ENCODE peak calls at places on chromosomes 6 and 20, in six cellular contexts. Q, C, Z, G, R and E are unnamed samples. For H3K27me3, the result is how much of the 10 kb centered on the place peaks cover.

GRCh38 chr20:52240802-52241201 is 49.2 kb upstream of the ZFP64 start:
- DNase-seq in Z (no peak), C (no peak), Q (no peak), G (no peak), R (no peak), E (no peak)

GRCh38 chr20:54148947-54149764 is 24.6 kb downstream of the CYP24A1 start:
- DNase-seq in R (no peak), G (no peak), Z (no peak), Q (no peak), C (no peak), E (no peak)

GRCh38 chr6:136015531-136015930 is 164.0 kb downstream of the PDE7B start:
- DNase-seq in C (no peak), Q (no peak), Z (no peak), R (no peak), G (no peak), E (no peak)

GRCh38 chr6:139763468-139764214 is 389.2 kb upstream of the CITED2 start:
- DNase-seq in Z (no peak), R (no peak), C (no peak), G (no peak), Q (no peak), E (no peak)

GRCh38 chr20:10540636-10541493 is 105.8 kb downstream of the SLX4IP start:
- DNase-seq in G (no peak), C (no peak), R (peak), Z (no peak), Q (no peak), E (no peak)

GRCh38 chr6:44730771-44731391 is 343.4 kb downstream of the CDC5L start:
- DNase-seq in Z (no peak), Q (no peak), G (no peak), C (no peak), R (peak), E (peak)

GRCh38 chr6:19712012-19712688 is 125.0 kb upstream of the ID4 start:
- DNase-seq in G (no peak), Q (no peak), Z (no peak), C (no peak), R (no peak), E (no peak)

GRCh38 chr20:58244517-58245030 is 16.1 kb upstream of the ANKRD60 start:
- DNase-seq in C (no peak), G (no peak), R (no peak), Q (no peak), Z (no peak), E (no peak)

GRCh38 chr6:110662468-110663211 is 152.6 kb downstream of the CDK19 start:
- DNase-seq in Q (no peak), Z (no peak), C (no peak), G (no peak), R (no peak), E (no peak)

GRCh38 chr6:21479140-21479539 is 114.4 kb upstream of the SOX4 start:
- DNase-seq in C (no peak), R (peak), Q (no peak), G (no peak), Z (no peak), E (no peak)

GRCh38 chr6:52553719-52554118 is 23.1 kb downstream of the TRAM2 start:
- DNase-seq in Z (no peak), G (no peak), R (no peak), Q (no peak), C (no peak), E (no peak)

GRCh38 chr6:49326337-49326736 is 136.7 kb downstream of the MMUT start:
- DNase-seq in C (no peak), R (peak), G (no peak), Z (no peak), Q (no peak), E (no peak)

GRCh38 chr6:125910518-125910917 is 46.1 kb upstream of the HINT3 start:
- DNase-seq in C (no peak), G (no peak), Q (no peak), R (no peak), Z (no peak), E (no peak)

GRCh38 chr6:146200136-146200708 is 171.4 kb downstream of the GRM1 start:
- DNase-seq in Q (no peak), G (peak), Z (no peak), R (peak), C (no peak), E (peak)

GRCh38 chr20:48958743-48959142 is 37.2 kb downstream of the ARFGEF2 start:
- DNase-seq in Q (no peak), C (no peak), G (no peak), Z (no peak), R (no peak), E (no peak)

GRCh38 chr20:48957521-48957920 is 36.0 kb downstream of the ARFGEF2 start:
- DNase-seq in R (no peak), Z (no peak), Q (no peak), G (no peak), C (no peak), E (no peak)

GRCh38 chr20:48957053-48957481 is 35.6 kb downstream of the ARFGEF2 start:
- DNase-seq in G (no peak), Q (no peak), C (no peak), R (no peak), Z (no peak), E (no peak)

GRCh38 chr20:48962976-48963730 is 41.6 kb downstream of the ARFGEF2 start:
- DNase-seq in Z (no peak), C (no peak), G (no peak), R (no peak), Q (no peak), E (no peak)

GRCh38 chr20:48959902-48960550 is 38.5 kb downstream of the ARFGEF2 start:
- DNase-seq in Q (no peak), R (no peak), C (no peak), G (no peak), Z (no peak), E (no peak)
- H3K27ac ChIP-seq in Q (no peak), R (no peak), C (no peak), G (no peak), Z (no peak), E (no peak)

DNA sequence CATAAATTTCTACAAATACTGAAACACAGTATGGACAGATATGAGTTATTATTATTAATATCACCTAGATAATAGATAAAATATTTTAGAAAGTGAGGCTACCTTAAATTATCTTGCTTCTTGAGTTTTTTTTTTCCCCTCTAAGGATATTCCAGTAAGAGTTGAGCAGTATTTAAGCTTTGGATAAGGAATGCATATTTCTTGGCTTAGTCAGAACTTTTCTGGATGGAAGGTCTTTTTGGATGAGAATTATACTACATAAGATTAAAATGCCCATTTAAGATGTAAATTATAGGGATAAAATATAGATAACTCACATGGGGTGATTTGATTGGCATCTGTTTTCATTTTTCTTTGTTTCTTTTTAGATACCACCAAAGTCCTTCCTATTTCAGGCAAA is 16.7 kb downstream of the LAMA2 start:
- DNase-seq in Z (no peak), C (no peak), G (no peak), Q (no peak), R (no peak), E (no peak)
- H3K27me3 ChIP-seq in Z (under half), C (under half), G (under half), Q (under half), R (under half), E (under half)

GRCh38 chr6:36759177-36759757 is 61.6 kb downstream of the RAB44 start:
- DNase-seq in Q (no peak), C (peak), R (peak), Z (peak), G (peak), E (peak)
- H3K27ac ChIP-seq in Q (no peak), C (no peak), R (no peak), Z (no peak), G (no peak), E (no peak)

GRCh38 chr6:34114695-34115395 is 31.0 kb downstream of the GRM4 start:
- DNase-seq in G (no peak), R (no peak), C (no peak), Q (no peak), Z (no peak), E (no peak)
- H3K27me3 ChIP-seq in G (under half), R (under half), C (half or more), Q (under half), Z (under half), E (under half)

GRCh38 chr20:61439251-61439650 is 187.2 kb downstream of the CDH4 start:
- DNase-seq in R (no peak), C (no peak), Z (no peak), Q (no peak), G (no peak), E (no peak)
- H3K27ac ChIP-seq in R (no peak), C (no peak), Z (no peak), Q (no peak), G (peak), E (no peak)

GRCh38 chr20:62990306-62990825 is 16.4 kb downstream of the BHLHE23 start:
- DNase-seq in Z (no peak), G (no peak), C (no peak), Q (no peak), R (no peak), E (no peak)
- H3K27me3 ChIP-seq in Z (under half), G (under half), C (half or more), Q (under half), R (under half), E (under half)

GRCh38 chr20:64266988-64267387 is 11.4 kb downstream of the PCMTD2 start:
- DNase-seq in C (no peak), R (no peak), G (no peak), Q (no peak), Z (no peak), E (no peak)

GRCh38 chr20:64273109-64273508 is 17.6 kb downstream of the PCMTD2 start:
- DNase-seq in Z (no peak), Q (no peak), R (no peak), G (no peak), C (no peak), E (no peak)

GRCh38 chr20:64269604-64270411 is 14.3 kb downstream of the PCMTD2 start:
- DNase-seq in Q (no peak), R (no peak), C (no peak), Z (no peak), G (no peak), E (no peak)

GRCh38 chr20:64268180-64268579 is 12.6 kb downstream of the PCMTD2 start:
- DNase-seq in Z (no peak), Q (no peak), G (peak), C (no peak), R (no peak), E (no peak)

DNA sequence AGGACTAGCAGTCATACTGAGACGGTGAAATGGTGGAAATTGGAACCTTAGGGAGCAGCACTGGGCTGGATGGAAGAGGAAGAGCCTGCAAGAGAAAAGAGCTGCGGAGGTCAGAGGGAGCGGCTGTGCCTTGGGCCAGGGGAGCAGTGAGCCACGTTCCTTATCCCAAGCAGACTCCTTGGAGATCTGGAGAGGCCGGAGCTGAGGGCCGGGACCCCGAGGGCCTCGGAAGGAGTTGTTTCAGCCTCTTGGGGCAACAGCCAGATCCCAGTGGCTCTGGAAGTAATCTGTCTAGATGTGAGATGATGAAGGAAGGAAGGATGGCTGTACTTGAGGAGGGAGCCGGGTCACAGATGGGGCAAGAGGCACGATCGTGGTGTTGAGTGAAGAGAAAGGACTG is 16.1 kb downstream of the PCMTD2 start:
- DNase-seq in R (no peak), C (no peak), Z (no peak), Q (no peak), G (no peak), E (no peak)
- H3K27ac ChIP-seq in R (no peak), C (no peak), Z (no peak), Q (no peak), G (no peak), E (no peak)

GRCh38 chr6:28725274-28725809 is 198.4 kb downstream of the TRIM27 start:
- DNase-seq in R (no peak), Z (no peak), G (no peak), C (no peak), Q (no peak), E (no peak)
- H3K27me3 ChIP-seq in R (under half), Z (under half), G (half or more), C (under half), Q (under half), E (under half)

GRCh38 chr20:44188752-44189151 is 1.8 kb upstream of the JPH2 start:
- DNase-seq in Q (no peak), G (no peak), Z (no peak), R (no peak), C (no peak), E (no peak)
- H3K27ac ChIP-seq in Q (peak), G (no peak), Z (no peak), R (no peak), C (peak), E (peak)

GRCh38 chr20:62577447-62577846 is 64.9 kb upstream of the SLCO4A1 start:
- DNase-seq in R (no peak), Z (no peak), G (no peak), C (no peak), Q (no peak), E (no peak)
- H3K27me3 ChIP-seq in R (under half), Z (under half), G (under half), C (half or more), Q (under half), E (under half)